ENCODE peak calls at places on chromosomes 1 and 21, in seven cellular contexts. F is stomach, W is spleen, K is esophagus squamous epithelium, I is HCT116, H is prostate gland, Y is ovary. C is an unnamed sample. For H3K4me1, the result is how much of the 10 kb centered on the place peaks cover.

GRCh38 chr1:32869844-32870614 is 683 bp downstream of the FNDC5 start:
- DNase-seq in W (no peak), I (no peak), Y (no peak), K (no peak), H (no peak), F (no peak), C (no peak)

GRCh38 chr1:171801395-171801990 is 20.0 kb downstream of the METTL13 start:
- DNase-seq in H (peak), F (no peak), Y (no peak), W (no peak), I (no peak), K (no peak), C (no peak)

GRCh38 chr1:186799689-186800054 is 29.1 kb upstream of the PLA2G4A start:
- DNase-seq in K (no peak), W (no peak), I (no peak), Y (no peak), H (no peak), F (no peak), C (no peak)

GRCh38 chr21:44962481-44962966 is 22.7 kb downstream of the SLX9 start:
- DNase-seq in K (no peak), Y (no peak), H (no peak), I (no peak), F (no peak), W (peak), C (no peak)

GRCh38 chr1:17696417-17697301 is 58.5 kb upstream of the ACTL8 start:
- DNase-seq in W (no peak), Y (peak), H (peak), I (peak), F (no peak), K (no peak), C (peak)

GRCh38 chr21:28781602-28782274 is 210.9 kb downstream of the LTN1 start:
- DNase-seq in Y (no peak), F (no peak), I (peak), W (no peak), H (no peak), K (no peak), C (no peak)

GRCh38 chr1:89780721-89781120 is 40.1 kb upstream of the LRRC8D start:
- DNase-seq in I (peak), F (no peak), K (no peak), W (no peak), H (no peak), Y (no peak), C (no peak)

GRCh38 chr1:214466759-214467585 is 84.4 kb downstream of the PTPN14 start:
- DNase-seq in H (peak), W (no peak), Y (no peak), I (no peak), F (peak), K (no peak), C (no peak)

GRCh38 chr1:2378441-2378851 is 12.9 kb downstream of the MORN1 start:
- DNase-seq in I (no peak), H (no peak), W (peak), Y (no peak), K (no peak), F (no peak), C (no peak)

GRCh38 chr1:72111662-72112061 is 170.7 kb downstream of the NEGR1 start:
- DNase-seq in Y (no peak), K (no peak), W (no peak), F (no peak), I (no peak), H (no peak), C (no peak)

GRCh38 chr1:204464701-204465100 is 29.9 kb downstream of the PIK3C2B start:
- DNase-seq in K (no peak), F (no peak), W (no peak), I (no peak), Y (no peak), H (no peak), C (no peak)

GRCh38 chr1:204463125-204464060 is 31.2 kb downstream of the PIK3C2B start:
- DNase-seq in F (no peak), W (peak), Y (no peak), I (no peak), H (no peak), K (no peak), C (no peak)

GRCh38 chr1:204464174-204464573 is 30.4 kb downstream of the PIK3C2B start:
- DNase-seq in H (no peak), I (no peak), Y (no peak), W (peak), F (no peak), K (no peak), C (no peak)

GRCh38 chr1:204466416-204467405 is 27.9 kb downstream of the PIK3C2B start:
- DNase-seq in I (no peak), F (no peak), Y (no peak), W (no peak), H (no peak), K (no peak), C (no peak)

GRCh38 chr1:204465469-204466415 is 28.9 kb downstream of the PIK3C2B start:
- DNase-seq in K (no peak), W (no peak), I (no peak), F (no peak), H (no peak), Y (no peak), C (no peak)
- H3K4me1 ChIP-seq in K (under half), W (half or more), I (under half), F (under half), H (under half), Y (under half), C (under half)

DNA sequence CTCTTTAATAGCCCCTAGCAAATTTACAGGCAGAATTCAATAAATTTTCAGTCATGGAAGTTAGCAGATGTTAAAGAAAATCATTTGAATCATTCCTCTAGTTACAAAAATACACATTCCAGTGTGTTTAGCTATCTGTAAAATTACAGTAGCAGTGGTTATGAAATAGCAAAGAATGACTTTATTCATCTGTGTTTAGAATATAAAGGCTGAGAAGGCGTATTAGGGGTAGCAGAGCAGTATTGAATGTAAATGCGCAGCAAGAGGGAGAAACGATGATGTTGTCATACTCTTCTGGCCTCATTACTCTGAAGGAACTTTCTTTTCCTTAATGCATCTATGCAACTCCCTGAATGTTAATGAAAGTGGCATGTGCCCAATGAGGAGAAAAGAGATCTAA is 106.2 kb upstream of the CYYR1 start:
- DNase-seq in F (no peak), H (no peak), K (no peak), W (no peak), I (no peak), Y (no peak), C (no peak)
- TF ChIP-seq POLR2A in F (no peak), H (no peak), K (no peak), W (no peak), I (no peak), Y (no peak), C (no peak)

DNA sequence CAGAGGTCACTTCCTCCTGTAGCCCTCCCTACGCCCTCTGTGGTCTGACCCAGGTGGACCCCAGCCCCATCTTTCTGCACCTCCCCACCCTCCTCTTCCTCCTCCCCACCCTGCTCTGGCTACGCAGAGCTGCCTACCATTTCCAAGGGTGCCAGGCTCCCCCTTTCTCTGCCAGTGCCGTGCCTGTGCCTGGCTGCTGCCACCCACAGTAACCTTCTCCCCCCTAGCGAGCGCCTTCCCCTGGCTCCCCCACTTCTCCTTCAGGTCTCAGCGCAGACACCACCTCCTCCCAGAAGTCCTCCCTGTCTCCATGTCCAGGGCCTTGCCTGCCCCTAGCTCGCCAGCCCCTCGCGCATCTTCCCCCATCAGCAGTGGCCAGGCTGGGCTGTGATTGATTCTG is 471.5 kb downstream of the PTPRU start:
- DNase-seq in Y (no peak), I (no peak), F (no peak), W (no peak), H (no peak), K (no peak), C (no peak)
- H3K4me1 ChIP-seq in Y (under half), I (under half), F (under half), W (under half), H (under half), K (under half), C (under half)

GRCh38 chr1:23562138-23562819 is 3.0 kb upstream of the ID3 start:
- DNase-seq in H (peak), W (peak), K (peak), I (peak), F (peak), Y (peak), C (peak)
- TF ChIP-seq POLR2A in H (peak), W (no peak), K (peak), I (no peak), F (no peak), Y (peak), C (peak)

DNA sequence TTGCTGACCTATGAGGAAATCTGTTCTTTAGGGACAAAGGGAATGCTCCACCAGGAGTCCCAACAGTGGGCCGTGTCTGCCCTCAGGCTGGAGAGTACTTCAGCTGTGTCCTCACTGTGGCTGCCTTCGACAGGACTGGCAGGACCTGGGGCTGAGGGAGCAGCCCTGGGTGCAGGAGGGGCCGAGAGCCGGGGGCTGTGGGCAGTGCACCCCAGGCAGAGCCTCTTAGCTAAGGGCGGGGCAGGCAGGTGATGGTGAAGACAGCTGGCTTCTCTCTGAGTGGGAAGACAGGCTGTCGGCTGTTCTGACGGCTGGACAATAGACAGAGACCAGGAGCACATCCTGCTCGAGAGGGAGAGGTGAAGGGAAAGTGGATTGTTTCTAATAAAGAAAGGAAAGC is 91.7 kb downstream of the STUM start:
- DNase-seq in F (no peak), I (no peak), Y (no peak), K (no peak), H (no peak), W (peak), C (no peak)
- H3K4me1 ChIP-seq in F (under half), I (under half), Y (under half), K (under half), H (under half), W (under half), C (under half)

DNA sequence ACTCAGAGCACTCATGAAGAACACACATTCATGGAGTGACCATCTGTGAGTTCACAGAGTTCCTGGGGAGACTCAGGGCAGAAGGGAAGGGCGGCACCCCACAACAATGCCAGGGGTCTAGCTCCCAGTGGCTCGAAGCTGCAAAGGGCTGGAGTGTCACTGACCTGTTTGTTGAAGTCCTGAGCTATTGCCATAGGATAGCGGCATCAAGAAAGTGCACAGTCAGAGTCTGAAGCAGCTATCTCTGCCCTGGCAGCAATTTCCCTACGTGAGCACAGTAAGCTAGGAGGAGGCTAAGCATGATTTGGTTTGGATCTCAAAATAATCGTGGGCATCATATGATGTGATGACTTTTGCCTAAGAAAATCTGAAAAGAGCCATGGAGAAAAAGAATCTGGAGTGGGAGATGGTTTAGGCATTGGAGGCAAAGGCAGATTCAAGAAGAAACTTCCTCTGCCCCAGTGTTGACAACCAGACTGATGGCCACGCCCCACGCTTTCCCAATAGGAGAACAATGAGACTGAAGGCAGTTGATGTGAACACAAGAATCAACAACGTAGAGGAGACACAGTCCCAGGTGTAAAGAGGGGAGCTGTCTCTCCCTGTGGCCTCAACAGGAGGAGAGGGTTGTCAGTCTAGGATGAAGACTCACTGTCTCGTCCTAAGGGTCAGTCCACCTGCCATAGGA is 100.0 kb upstream of the SLC25A33 start:
- DNase-seq in H (no peak), I (no peak), K (no peak), F (peak), W (no peak), Y (no peak), C (peak)
- TF ChIP-seq POLR2A in H (no peak), I (no peak), K (no peak), F (no peak), W (no peak), Y (no peak), C (no peak)

GRCh38 chr1:160377585-160378206 is 10.8 kb downstream of the NHLH1 start:
- DNase-seq in H (no peak), Y (no peak), F (no peak), K (no peak), W (no peak), I (no peak), C (no peak)
- H3K4me1 ChIP-seq in H (under half), Y (under half), F (under half), K (under half), W (under half), I (under half), C (under half)

C was measured in tibial nerve.